ENCODE peak calls at places on chromosomes 12 and 14, in four cellular contexts. M is heart left ventricle, K is IMR-90, C is prostate gland. P is an unnamed sample.

GRCh38 chr12:14769837-14770494 is 33.3 kb downstream of the WBP11 start:
- DNase-seq in C (peak; percentile 72), K (peak; percentile 68), M (peak; percentile 79), P (peak; percentile 91)

GRCh38 chr12:92759634-92760268 is 57.0 kb downstream of the PLEKHG7 start:
- DNase-seq in K (peak; percentile 97), C (no peak), M (no peak), P (no peak)

GRCh38 chr14:88990856-88991255 is 166.4 kb downstream of the TTC8 start:
- DNase-seq in C (no peak), M (no peak), K (no peak), P (no peak)

GRCh38 chr14:56570295-56570694 is 9.3 kb upstream of the TMEM260 start:
- DNase-seq in C (no peak), M (no peak), K (no peak), P (no peak)

GRCh38 chr14:26621807-26622560 is 24.2 kb upstream of the NOVA1 start:
- DNase-seq in K (no peak), M (no peak), C (no peak), P (no peak)

GRCh38 chr12:55931317-55931779 is 386 bp downstream of the DGKA start:
- DNase-seq in C (no peak), M (no peak), K (no peak), P (peak; percentile 69)

GRCh38 chr12:130104596-130105253 is 57.5 kb upstream of the FZD10 start:
- DNase-seq in K (no peak), M (no peak), C (no peak), P (no peak)

GRCh38 chr14:85528080-85528881 is 1.7 kb upstream of the FLRT2 start:
- DNase-seq in M (peak; percentile 34), K (peak; percentile 90), C (peak; percentile 34), P (no peak)

GRCh38 chr14:88463318-88463717 is 77.9 kb downstream of the SPATA7 start:
- DNase-seq in M (no peak), K (no peak), C (no peak), P (no peak)

GRCh38 chr12:110102255-110102654 is 21.9 kb upstream of the IFT81 start:
- DNase-seq in C (no peak), K (peak; percentile 64), M (no peak), P (peak; percentile 58)

GRCh38 chr12:94172031-94172430 is 23.7 kb downstream of the PLXNC1 start:
- DNase-seq in K (peak; percentile 46), C (no peak), M (no peak), P (no peak)

GRCh38 chr12:114684098-114684869 is at the start of gene TBX3:
- DNase-seq in M (peak; percentile 91), C (peak; percentile 99), K (peak; percentile 99), P (peak; percentile 97)

GRCh38 chr12:76040461-76040860 is 8.9 kb upstream of the PHLDA1 start:
- DNase-seq in M (no peak), C (no peak), K (no peak), P (no peak)

GRCh38 chr12:82209533-82209932 is 148.7 kb downstream of the CCDC59 start:
- DNase-seq in C (no peak), K (no peak), M (no peak), P (no peak)

GRCh38 chr14:103207404-103208072 is 84.3 kb downstream of the TNFAIP2 start:
- DNase-seq in C (no peak), K (no peak), M (peak; percentile 36), P (no peak)

GRCh38 chr14:29527286-29527685 is 400.4 kb downstream of the PRKD1 start:
- DNase-seq in M (no peak), K (no peak), C (no peak), P (no peak)

GRCh38 chr14:90815817-90816662 is at the start of gene TTC7B:
- DNase-seq in C (no peak), K (peak; percentile 24), M (peak; percentile 64), P (no peak)

GRCh38 chr12:90938451-90938850 is 16.5 kb downstream of the CCER1 start:
- DNase-seq in C (no peak), K (peak; percentile 73), M (no peak), P (no peak)

GRCh38 chr14:103480595-103480994 is 42.0 kb downstream of the CKB start:
- DNase-seq in C (no peak), M (no peak), K (no peak), P (no peak)

GRCh38 chr12:106692896-106693295 is 81.6 kb upstream of the RIC8B start:
- DNase-seq in M (no peak), C (no peak), K (no peak), P (no peak)

GRCh38 chr14:36988568-36988967 is 183.8 kb downstream of the SLC25A21 start:
- DNase-seq in K (peak; percentile 67), M (no peak), C (no peak), P (no peak)

GRCh38 chr12:64221656-64222010 is 463 bp downstream of the KICS2 start:
- DNase-seq in K (peak; percentile 72), C (peak; percentile 78), M (peak; percentile 84), P (peak; percentile 93)

GRCh38 chr14:103846008-103846568 is 1.3 kb downstream of the PPP1R13B start:
- DNase-seq in M (no peak), C (no peak), K (no peak), P (no peak)

GRCh38 chr14:75793806-75794205 is 132.8 kb downstream of the TTLL5 start:
- DNase-seq in C (no peak), K (peak; percentile 20), M (no peak), P (no peak)

GRCh38 chr14:55851961-55852360 is 266.2 kb upstream of the PELI2 start:
- DNase-seq in C (no peak), M (peak; percentile 43), K (no peak), P (no peak)

GRCh38 chr12:101707131-101707782 is 9.8 kb downstream of the CHPT1 start:
- DNase-seq in M (no peak), K (peak; percentile 55), C (no peak), P (no peak)

GRCh38 chr12:120234643-120235368 is 30.7 kb downstream of the PXN start:
- DNase-seq in M (peak; percentile 85), C (peak; percentile 67), K (peak; percentile 97), P (peak; percentile 88)
- TF ChIP-seq POLR2A in M (no peak), C (no peak), K (no peak), P (no peak)

GRCh38 chr12:120444676-120445075 is 1.5 kb downstream of the TRIAP1 start:
- DNase-seq in C (no peak), K (no peak), M (no peak), P (no peak)
- H3K4me3 ChIP-seq in C (no peak overlapping the region), K (no peak overlapping the region), M (no peak overlapping the region), P (no peak overlapping the region)

DNA sequence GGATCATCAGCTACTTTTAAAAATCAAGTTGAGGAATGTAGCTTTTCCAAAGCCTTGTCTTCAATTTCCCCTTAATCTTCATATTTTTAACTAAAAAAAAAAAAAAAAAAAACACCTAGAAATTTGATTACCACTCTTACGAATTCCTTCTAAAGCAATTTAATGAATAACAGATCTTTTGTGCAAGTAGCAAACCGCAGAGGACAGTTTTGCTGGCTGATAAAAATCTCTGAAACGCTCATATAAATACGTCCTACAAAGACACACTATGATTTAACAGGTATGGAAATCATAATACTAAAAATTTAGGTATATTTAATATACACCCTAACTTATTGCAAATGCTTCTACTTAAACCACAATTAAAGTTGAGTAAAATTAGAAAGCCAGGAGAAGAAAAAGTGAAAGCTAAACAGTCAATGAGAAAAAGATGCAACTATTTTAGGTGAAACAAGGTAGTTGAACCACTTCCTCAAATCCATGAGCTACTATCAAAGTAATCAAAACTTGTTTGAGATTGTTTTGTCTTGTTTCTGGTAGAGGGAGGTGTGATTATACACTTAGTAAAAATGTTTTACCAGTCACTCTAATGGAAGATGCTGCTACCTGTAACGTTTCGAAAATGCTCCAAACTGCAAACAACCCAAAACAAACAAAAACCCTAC is 2.3 kb downstream of the PAWR start:
- DNase-seq in M (no peak), C (no peak), K (no peak), P (no peak)
- H3K4me1 ChIP-seq in M (peaks cover 30% of the 10 kb centered on the region), C (no peaks in the 10 kb centered on the region), K (peaks cover 12% of the 10 kb centered on the region), P (no peaks in the 10 kb centered on the region)

DNA sequence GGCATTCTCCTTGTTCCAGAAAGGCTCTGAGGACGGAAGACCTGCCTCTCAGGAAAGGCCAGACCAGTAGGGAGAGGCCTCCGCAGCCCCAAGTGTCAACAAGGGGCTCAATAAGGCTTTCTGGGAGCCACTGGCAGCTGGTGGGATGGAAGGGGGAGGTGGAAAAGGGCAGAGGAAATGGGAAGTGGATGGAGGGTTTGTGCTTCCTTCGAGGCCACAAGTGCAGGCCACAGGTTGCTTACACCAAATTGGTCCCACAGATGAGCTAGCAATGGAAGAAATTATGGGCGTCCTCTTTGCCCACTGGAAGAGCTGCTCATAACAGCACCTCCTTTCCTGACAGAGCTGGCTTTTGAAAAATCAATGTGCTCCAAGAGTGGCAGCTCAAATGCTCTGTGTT is 28.2 kb downstream of the P2RX4 start:
- DNase-seq in K (no peak), C (no peak), M (no peak), P (no peak)
- TF ChIP-seq POLR2A in K (no peak), C (no peak), M (no peak), P (no peak)

DNA sequence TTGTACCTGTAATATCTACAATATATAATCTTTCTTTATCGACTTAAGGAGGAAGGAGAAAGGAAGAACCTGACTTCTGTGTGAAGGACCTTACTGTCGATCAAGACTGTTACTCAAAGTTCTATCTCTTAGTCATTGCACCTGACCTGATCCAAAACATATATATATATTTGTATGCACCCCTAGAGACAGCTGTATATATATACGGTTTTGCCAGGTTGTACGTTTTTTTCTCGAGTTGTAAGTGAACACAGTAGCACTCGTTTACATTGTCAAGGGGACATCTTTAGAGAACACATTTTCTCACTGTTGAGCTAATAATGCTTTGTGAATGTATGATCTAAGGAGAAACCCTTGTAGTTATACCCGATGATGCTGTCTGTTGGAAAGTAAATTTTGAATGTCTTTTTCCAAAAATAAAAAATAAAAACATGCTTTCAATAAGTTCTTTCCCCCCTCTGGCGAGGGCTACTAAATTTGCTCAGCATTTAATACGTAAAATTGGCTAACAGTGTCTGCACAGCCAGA is 536 bp upstream of the SLC35E3 start:
- DNase-seq in C (no peak), M (no peak), K (no peak), P (no peak)
- H3K4me3 ChIP-seq in C (peak overlapping the region; percentile 58), M (peak overlapping the region; percentile 54), K (peak overlapping the region; percentile 77), P (peak overlapping the region; percentile 71)

DNA sequence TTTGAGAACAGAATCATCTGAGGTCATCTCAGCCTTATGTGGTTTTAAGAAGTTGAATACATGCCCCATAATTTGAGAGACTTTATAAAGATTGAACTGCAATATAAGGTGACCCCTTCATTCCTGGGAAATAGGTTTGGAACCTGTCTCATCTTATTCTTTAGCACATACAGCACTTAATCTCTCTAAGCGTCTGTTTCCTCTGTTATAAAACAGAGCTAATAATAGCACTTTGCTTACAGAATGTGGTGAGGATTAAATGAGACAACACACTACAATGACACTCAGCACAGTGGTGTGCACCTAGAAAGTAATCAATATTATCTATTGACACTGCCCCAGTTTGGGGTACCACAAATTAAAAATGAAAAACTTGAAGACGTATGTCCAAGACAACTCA is 102.1 kb downstream of the DUSP6 start:
- DNase-seq in C (no peak), K (no peak), M (no peak), P (no peak)
- H3K4me1 ChIP-seq in C (no peaks in the 10 kb centered on the region), K (peaks cover 12% of the 10 kb centered on the region), M (peaks cover 35% of the 10 kb centered on the region), P (no peaks in the 10 kb centered on the region)

GRCh38 chr12:108838194-108839010 is 19.0 kb downstream of the SSH1 start:
- DNase-seq in C (peak; percentile 89), K (peak; percentile 100), M (peak; percentile 90), P (peak; percentile 72)
- TF ChIP-seq POLR2A in C (peak; percentile 67), K (peak; percentile 94), M (no peak), P (peak; percentile 44)

GRCh38 chr12:112617191-112617505 is 174.4 kb upstream of the RPH3A start:
- DNase-seq in K (no peak), C (no peak), M (no peak), P (no peak)
- H3K4me3 ChIP-seq in K (no peak overlapping the region), C (no peak overlapping the region), M (no peak overlapping the region), P (no peak overlapping the region)

P was measured in Peyer's patch.